ENCODE peak calls at places on chromosomes 11 and 22, in four cellular contexts. T is C1 segment of cervical spinal cord, W is iPS-NIHi11, C is PC-9. X is an unnamed sample.

GRCh38 chr11:95108159-95108611 is 18.5 kb downstream of the ENDOD1 start:
- DNase-seq in T (no peak), W (peak; percentile 36), C (peak; percentile 62), X (peak; percentile 80)

GRCh38 chr11:65613091-65613928 is 711 bp downstream of the MAP3K11 start:
- DNase-seq in T (no peak), W (no peak), C (no peak), X (no peak)

GRCh38 chr22:45918455-45919370 is 58.2 kb downstream of the WNT7B start:
- DNase-seq in T (no peak), W (no peak), C (peak; percentile 97), X (no peak)

GRCh38 chr11:44997566-44997965 is 46.9 kb upstream of the TP53I11 start:
- DNase-seq in T (no peak), W (no peak), C (no peak), X (no peak)

GRCh38 chr11:115660072-115660805 is 156.0 kb upstream of the CADM1 start:
- DNase-seq in T (no peak), W (peak; percentile 39), C (no peak), X (no peak)

GRCh38 chr11:126391286-126391954 is 35.9 kb downstream of the ST3GAL4 start:
- DNase-seq in T (no peak), W (no peak), C (no peak), X (no peak)

GRCh38 chr22:40107756-40108437 is 69.8 kb upstream of the TNRC6B start:
- DNase-seq in T (no peak), W (no peak), C (peak; percentile 51), X (peak; percentile 39)

GRCh38 chr22:40541300-40541699 is 95.2 kb downstream of the MRTFA start:
- DNase-seq in T (no peak), W (no peak), C (no peak), X (no peak)

GRCh38 chr11:75667831-75668507 is 869 bp downstream of the MAP6 start:
- DNase-seq in T (peak; percentile 48), W (peak; percentile 91), C (no peak), X (no peak)

GRCh38 chr11:67053896-67054850 is 2.5 kb upstream of the RHOD start:
- DNase-seq in T (no peak), W (peak; percentile 91), C (peak; percentile 77), X (peak; percentile 67)

GRCh38 chr11:78476066-78476465 is 58.4 kb upstream of the GAB2 start:
- DNase-seq in T (no peak), W (peak; percentile 6), C (no peak), X (no peak)

GRCh38 chr11:11401960-11402359 is 48.9 kb upstream of the CSNK2A3 start:
- DNase-seq in T (no peak), W (no peak), C (no peak), X (no peak)

GRCh38 chr11:2090172-2091111 is 48.7 kb downstream of the IGF2 start:
- DNase-seq in T (no peak), W (no peak), C (no peak), X (no peak)

GRCh38 chr22:37374571-37374970 is 52.7 kb downstream of the ELFN2 start:
- DNase-seq in T (no peak), W (no peak), C (no peak), X (no peak)

GRCh38 chr11:112734207-112734606 is 227.0 kb upstream of the NCAM1 start:
- DNase-seq in T (no peak), W (peak; percentile 71), C (peak; percentile 8), X (no peak)

GRCh38 chr11:29293825-29294224 is 723.0 kb downstream of the KCNA4 start:
- DNase-seq in T (no peak), W (no peak), C (no peak), X (no peak)

GRCh38 chr11:76919887-76920746 is 59.4 kb downstream of the ACER3 start:
- DNase-seq in T (no peak), W (peak; percentile 76), C (peak; percentile 67), X (peak; percentile 64)

GRCh38 chr11:61392991-61393595 is 706 bp downstream of the TMEM216 start:
- DNase-seq in T (no peak), W (peak; percentile 52), C (peak; percentile 10), X (no peak)

GRCh38 chr11:43974830-43975229 is 32.4 kb downstream of the C11orf96 start:
- DNase-seq in T (no peak), W (no peak), C (no peak), X (no peak)

GRCh38 chr11:113263458-113264095 is 50.8 kb upstream of the TTC12 start:
- DNase-seq in T (no peak), W (no peak), C (no peak), X (no peak)

GRCh38 chr11:58965246-58965985 is 26.1 kb downstream of the GLYATL1 start:
- DNase-seq in T (no peak), W (no peak), C (no peak), X (no peak)

GRCh38 chr11:23284626-23285025 is 424.4 kb upstream of the CCDC179 start:
- DNase-seq in T (no peak), W (no peak), C (no peak), X (no peak)

GRCh38 chr11:68326334-68327215 is 14.2 kb downstream of the LRP5 start:
- DNase-seq in T (no peak), W (no peak), C (no peak), X (no peak)

GRCh38 chr11:10400856-10401255 is 54.2 kb upstream of the AMPD3 start:
- DNase-seq in T (no peak), W (no peak), C (no peak), X (no peak)

GRCh38 chr11:5336331-5336730 is 7.0 kb downstream of the OR51B5 start:
- DNase-seq in T (no peak), W (no peak), C (no peak), X (no peak)

GRCh38 chr22:47446821-47447810 is 684.7 kb downstream of the TBC1D22A start:
- DNase-seq in T (no peak), W (no peak), C (no peak), X (no peak)

GRCh38 chr22:47129902-47130301 is 367.5 kb downstream of the TBC1D22A start:
- DNase-seq in T (no peak), W (no peak), C (peak; percentile 87), X (no peak)

GRCh38 chr11:47378011-47378835 is at the start of gene SPI1:
- DNase-seq in T (no peak), W (no peak), C (no peak), X (peak; percentile 54)

GRCh38 chr22:20087319-20088262 is 7.5 kb downstream of the DGCR8 start:
- DNase-seq in T (no peak), W (no peak), C (no peak), X (no peak)

GRCh38 chr11:14673824-14674432 is 30.3 kb downstream of the PDE3B start:
- DNase-seq in T (no peak), W (no peak), C (no peak), X (no peak)

GRCh38 chr11:119486691-119487259 is 63.8 kb upstream of the THY1 start:
- DNase-seq in T (no peak), W (no peak), C (no peak), X (no peak)

GRCh38 chr22:36253523-36254490 is 874 bp downstream of the APOL1 start:
- DNase-seq in T (no peak), W (no peak), C (no peak), X (no peak)

GRCh38 chr11:83655996-83656395 is 369.8 kb upstream of the CCDC90B start:
- DNase-seq in T (no peak), W (no peak), C (no peak), X (no peak)

GRCh38 chr11:34654491-34655334 is 33.8 kb downstream of the EHF start:
- DNase-seq in T (no peak), W (peak; percentile 26), C (peak; percentile 93), X (peak; percentile 97)

GRCh38 chr22:28995551-28995950 is 66.1 kb downstream of the C22orf31 start:
- DNase-seq in T (no peak), W (no peak), C (no peak), X (no peak)

GRCh38 chr11:100777118-100777517 is 90.0 kb downstream of the ARHGAP42 start:
- DNase-seq in T (no peak), W (no peak), C (peak; percentile 64), X (no peak)

GRCh38 chr22:22953796-22954195 is 66.2 kb downstream of the IGLL5 start:
- DNase-seq in T (no peak), W (no peak), C (no peak), X (no peak)